ENCODE peak calls at places on chromosome 10, in four cellular contexts. One of them, this sample, is unnamed.

GRCh38 chr10:77355844-77356243 is 281.8 kb downstream of the KCNMA1 start:
- DNase-seq in K562: no peak
- DNase-seq in GM12878: no peak
- DNase-seq in HepG2: no peak
- DNase-seq in this sample: no peak

GRCh38 chr10:89167915-89168314 is 39.2 kb downstream of the CH25H start:
- DNase-seq in HepG2: no peak
- DNase-seq in K562: no peak
- DNase-seq in GM12878: no peak
- DNase-seq in this sample: no peak

GRCh38 chr10:55746002-55746401 is 615.1 kb downstream of the ZWINT start:
- DNase-seq in HepG2: no peak
- DNase-seq in GM12878: no peak
- DNase-seq in K562: no peak
- DNase-seq in this sample: no peak

GRCh38 chr10:6513509-6513908 is 66.6 kb downstream of the PRKCQ start:
- DNase-seq in GM12878: no peak
- DNase-seq in K562: no peak
- DNase-seq in HepG2: no peak
- DNase-seq in this sample: no peak

GRCh38 chr10:121572857-121573540 is 25.2 kb downstream of the FGFR2 start:
- DNase-seq in GM12878: no peak
- DNase-seq in HepG2: no peak
- DNase-seq in K562: no peak
- DNase-seq in this sample: no peak

GRCh38 chr10:5461201-5461585 is 38.2 kb downstream of the CALML5 start:
- DNase-seq in HepG2: no peak
- DNase-seq in GM12878: no peak
- DNase-seq in K562: no peak
- DNase-seq in this sample: no peak

GRCh38 chr10:692682-693351 is 3.3 kb upstream of the DIP2C start:
- DNase-seq in K562: no peak
- DNase-seq in GM12878: no peak
- DNase-seq in HepG2: no peak
- DNase-seq in this sample: no peak

GRCh38 chr10:97676770-97677581 is 10.1 kb downstream of the AVPI1 start:
- DNase-seq in HepG2: peak
- DNase-seq in GM12878: no peak
- DNase-seq in K562: peak
- DNase-seq in this sample: no peak

GRCh38 chr10:114626841-114627240 is 31.2 kb downstream of the ABLIM1 start:
- DNase-seq in GM12878: no peak
- DNase-seq in HepG2: no peak
- DNase-seq in K562: no peak
- DNase-seq in this sample: no peak

GRCh38 chr10:778626-779330 is 89.3 kb upstream of the DIP2C start:
- DNase-seq in GM12878: no peak
- DNase-seq in K562: no peak
- DNase-seq in HepG2: no peak
- DNase-seq in this sample: no peak

GRCh38 chr10:101216207-101216607 is 13.1 kb downstream of the LBX1 start:
- DNase-seq in HepG2: no peak
- DNase-seq in GM12878: no peak
- DNase-seq in K562: no peak
- DNase-seq in this sample: peak

GRCh38 chr10:122421054-122421625 is 33.3 kb upstream of the ARMS2 start:
- DNase-seq in HepG2: no peak
- DNase-seq in K562: no peak
- DNase-seq in GM12878: no peak
- DNase-seq in this sample: no peak

GRCh38 chr10:118543714-118544400 is 51.6 kb downstream of the PRLHR start:
- DNase-seq in K562: peak
- DNase-seq in GM12878: no peak
- DNase-seq in HepG2: peak
- DNase-seq in this sample: peak

GRCh38 chr10:131203456-131204357 is 107.8 kb downstream of the TCERG1L start:
- DNase-seq in HepG2: no peak
- DNase-seq in GM12878: no peak
- DNase-seq in K562: no peak
- DNase-seq in this sample: no peak

GRCh38 chr10:72259491-72260214 is 14.1 kb upstream of the DDIT4 start:
- DNase-seq in HepG2: no peak
- DNase-seq in GM12878: no peak
- DNase-seq in K562: peak
- DNase-seq in this sample: no peak

GRCh38 chr10:14579405-14579804 is 195.3 kb downstream of the FAM107B start:
- DNase-seq in HepG2: peak
- DNase-seq in K562: no peak
- DNase-seq in GM12878: no peak
- DNase-seq in this sample: no peak

GRCh38 chr10:116733566-116733965 is 8.8 kb downstream of the HSPA12A start:
- DNase-seq in GM12878: no peak
- DNase-seq in K562: no peak
- DNase-seq in HepG2: no peak
- DNase-seq in this sample: no peak

GRCh38 chr10:6951771-6952170 is 371.7 kb upstream of the PRKCQ start:
- DNase-seq in K562: no peak
- DNase-seq in HepG2: no peak
- DNase-seq in GM12878: no peak
- DNase-seq in this sample: no peak

GRCh38 chr10:99859585-99859984 is 77.1 kb downstream of the ABCC2 start:
- DNase-seq in GM12878: no peak
- DNase-seq in K562: peak
- DNase-seq in HepG2: peak
- DNase-seq in this sample: no peak

GRCh38 chr10:44752451-44753441 is 158.4 kb upstream of the TMEM72 start:
- DNase-seq in HepG2: no peak
- DNase-seq in GM12878: no peak
- DNase-seq in K562: no peak
- DNase-seq in this sample: no peak

GRCh38 chr10:34575882-34576281 is 239.2 kb downstream of the PARD3 start:
- DNase-seq in K562: no peak
- DNase-seq in GM12878: no peak
- DNase-seq in HepG2: no peak
- DNase-seq in this sample: no peak

GRCh38 chr10:117805191-117805590 is 241.6 kb downstream of the RAB11FIP2 start:
- DNase-seq in K562: no peak
- DNase-seq in HepG2: no peak
- DNase-seq in GM12878: no peak
- DNase-seq in this sample: no peak

GRCh38 chr10:107915277-107915634 is 750.8 kb upstream of the SORCS1 start:
- DNase-seq in HepG2: peak
- DNase-seq in K562: no peak
- DNase-seq in GM12878: no peak
- DNase-seq in this sample: no peak
- H3K9ac ChIP-seq in HepG2: no peak
- H3K9ac ChIP-seq in K562: no peak
- H3K9ac ChIP-seq in GM12878: no peak
- H3K9ac ChIP-seq in this sample: peak

GRCh38 chr10:132476146-132477065 is 61.2 kb upstream of the INPP5A start:
- DNase-seq in HepG2: no peak
- DNase-seq in K562: no peak
- DNase-seq in GM12878: no peak
- DNase-seq in this sample: no peak
- TF ChIP-seq KDM1A in HepG2: no peak
- TF ChIP-seq KDM1A in K562: no peak
- TF ChIP-seq KDM1A in GM12878: no peak
- TF ChIP-seq KDM1A in this sample: no peak

GRCh38 chr10:133043541-133044225 is 44.0 kb upstream of the ADGRA1 start:
- DNase-seq in GM12878: no peak
- DNase-seq in HepG2: no peak
- DNase-seq in K562: no peak
- DNase-seq in this sample: no peak

GRCh38 chr10:133044502-133044901 is 43.2 kb upstream of the ADGRA1 start:
- DNase-seq in HepG2: no peak
- DNase-seq in GM12878: no peak
- DNase-seq in K562: no peak
- DNase-seq in this sample: no peak

GRCh38 chr10:133048306-133048705 is 39.4 kb upstream of the ADGRA1 start:
- DNase-seq in HepG2: no peak
- DNase-seq in GM12878: no peak
- DNase-seq in K562: no peak
- DNase-seq in this sample: no peak

GRCh38 chr10:133047526-133047925 is 40.2 kb upstream of the ADGRA1 start:
- DNase-seq in GM12878: no peak
- DNase-seq in K562: no peak
- DNase-seq in HepG2: no peak
- DNase-seq in this sample: no peak

DNA sequence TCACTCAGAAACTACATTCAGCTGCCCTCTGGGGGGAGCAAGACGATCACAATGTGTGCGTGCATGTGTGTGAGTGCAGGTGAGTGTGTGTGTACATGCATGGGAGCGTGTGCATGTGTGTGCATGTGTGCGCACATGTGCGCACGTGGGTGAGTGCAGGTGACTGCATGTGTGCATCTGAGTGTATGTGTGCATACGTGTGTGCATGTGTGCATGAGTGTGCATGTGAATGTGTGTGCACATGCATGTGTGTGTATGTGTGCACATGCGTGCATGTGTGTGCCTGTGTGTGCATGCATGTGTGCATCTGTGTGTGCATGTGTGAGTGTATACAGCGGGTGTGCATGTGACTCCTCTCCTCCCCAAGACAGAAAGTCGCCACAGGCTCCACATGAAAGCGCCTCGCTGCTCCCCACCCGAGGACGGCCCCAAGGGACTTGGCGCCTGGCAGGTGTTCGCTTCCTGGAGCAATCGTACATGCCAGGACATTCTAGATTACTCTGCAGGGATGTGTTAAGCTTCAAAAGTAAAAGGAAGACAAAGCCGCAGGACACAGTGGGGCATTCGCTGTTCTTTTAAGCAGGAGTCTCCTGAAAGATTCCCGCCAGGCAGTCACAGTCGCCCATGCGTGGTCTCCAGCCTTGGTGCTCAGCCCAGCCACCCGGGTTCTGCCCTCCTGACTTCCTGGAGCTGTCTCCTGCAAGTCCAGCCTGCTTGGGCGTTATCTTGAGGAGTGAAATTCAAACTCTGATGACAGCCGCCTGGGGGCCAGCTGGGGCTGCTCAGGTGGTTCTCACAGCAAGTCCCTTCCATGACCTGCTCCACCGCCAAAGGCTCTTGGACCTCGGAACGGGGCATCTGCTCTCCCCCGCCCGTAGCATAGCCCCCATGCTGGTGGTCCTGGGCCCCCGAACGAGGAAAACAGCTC is 41.9 kb upstream of the ADGRA1 start:
- DNase-seq in K562: no peak
- DNase-seq in GM12878: no peak
- DNase-seq in HepG2: no peak
- DNase-seq in this sample: no peak
- H3K9ac ChIP-seq in K562: no peak
- H3K9ac ChIP-seq in GM12878: no peak
- H3K9ac ChIP-seq in HepG2: no peak
- H3K9ac ChIP-seq in this sample: no peak

GRCh38 chr10:58326967-58327381 is 7.8 kb upstream of the UBE2D1 start:
- DNase-seq in K562: no peak
- DNase-seq in HepG2: no peak
- DNase-seq in GM12878: no peak
- DNase-seq in this sample: no peak
- TF ChIP-seq KDM1A in K562: no peak
- TF ChIP-seq KDM1A in HepG2: no peak
- TF ChIP-seq KDM1A in GM12878: no peak
- TF ChIP-seq KDM1A in this sample: no peak

DNA sequence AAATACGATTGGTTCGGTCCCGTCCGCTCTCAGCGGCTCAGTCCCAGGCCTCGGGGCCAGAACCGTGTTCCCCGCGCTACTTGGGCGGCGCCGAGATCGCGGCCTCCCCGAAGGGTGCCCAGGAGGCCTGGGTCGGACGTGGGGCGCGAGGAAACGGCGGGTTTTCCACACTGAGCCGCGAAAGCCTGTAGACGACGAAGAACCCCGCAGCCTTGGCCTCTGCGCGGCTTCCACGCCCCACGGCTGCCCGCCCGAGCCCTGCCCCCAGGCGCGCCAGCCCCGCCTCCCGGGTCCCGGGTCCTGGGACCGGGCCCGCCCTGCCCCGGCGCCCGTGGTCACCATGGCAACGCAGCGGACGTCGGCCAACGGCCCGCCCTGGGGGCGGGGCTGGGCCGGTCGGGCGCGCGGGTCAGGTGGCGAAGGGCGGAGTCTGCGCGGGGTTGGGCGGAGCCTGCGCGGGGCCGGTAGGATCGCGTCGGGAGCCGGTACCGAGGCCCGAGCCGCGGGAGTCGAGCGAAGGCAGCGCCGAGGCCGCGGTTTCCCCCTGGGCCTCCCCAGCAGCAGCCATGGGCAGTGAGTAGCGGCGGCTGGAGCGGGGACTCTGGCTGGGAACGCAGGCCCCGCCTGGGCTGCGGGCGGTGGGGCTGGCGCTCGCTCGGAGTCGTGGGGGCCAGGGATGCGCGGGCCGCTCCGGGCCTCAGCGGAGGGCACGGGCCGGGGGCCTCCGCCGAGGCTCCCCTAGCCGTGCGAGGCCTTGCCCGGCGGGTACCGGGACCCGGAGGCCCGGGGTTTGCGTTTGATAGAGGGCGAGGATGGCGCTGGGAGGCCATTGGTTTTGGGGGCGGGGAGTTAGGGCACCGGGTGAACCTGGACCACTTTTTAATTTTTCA is at the start of gene SEC61A2:
- DNase-seq in HepG2: peak
- DNase-seq in K562: peak
- DNase-seq in GM12878: peak
- DNase-seq in this sample: peak
- H3K9ac ChIP-seq in HepG2: peak
- H3K9ac ChIP-seq in K562: peak
- H3K9ac ChIP-seq in GM12878: peak
- H3K9ac ChIP-seq in this sample: peak

GRCh38 chr10:29957887-29958330 is 101.5 kb downstream of the JCAD start:
- DNase-seq in K562: no peak
- DNase-seq in HepG2: no peak
- DNase-seq in GM12878: no peak
- DNase-seq in this sample: no peak

GRCh38 chr10:29962451-29962850 is 96.9 kb downstream of the JCAD start:
- DNase-seq in GM12878: no peak
- DNase-seq in HepG2: no peak
- DNase-seq in K562: no peak
- DNase-seq in this sample: no peak

GRCh38 chr10:29960261-29960660 is 99.1 kb downstream of the JCAD start:
- DNase-seq in HepG2: no peak
- DNase-seq in K562: no peak
- DNase-seq in GM12878: no peak
- DNase-seq in this sample: no peak

GRCh38 chr10:29958440-29958839 is 100.9 kb downstream of the JCAD start:
- DNase-seq in HepG2: no peak
- DNase-seq in GM12878: no peak
- DNase-seq in K562: no peak
- DNase-seq in this sample: no peak

DNA sequence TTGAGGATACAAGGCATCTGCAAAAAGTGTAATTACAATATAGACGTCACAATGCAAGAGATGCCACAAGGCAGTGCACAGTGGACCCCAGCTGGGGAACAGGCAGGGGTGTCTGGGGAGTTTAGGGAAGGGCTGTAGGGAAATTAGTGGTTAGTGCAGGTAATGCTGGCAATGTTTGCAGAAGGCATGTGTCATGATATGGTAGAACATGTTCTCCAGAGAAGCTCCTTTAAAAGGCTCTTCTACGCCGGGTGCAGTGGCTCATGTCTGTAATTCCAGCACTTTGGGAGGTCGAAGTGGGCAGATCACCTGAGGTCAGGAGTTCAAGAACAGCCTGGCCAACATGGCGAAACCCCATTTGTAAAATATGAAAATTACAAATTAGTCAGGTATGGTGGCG is 98.0 kb downstream of the JCAD start:
- DNase-seq in HepG2: no peak
- DNase-seq in GM12878: no peak
- DNase-seq in K562: no peak
- DNase-seq in this sample: no peak
- TF ChIP-seq KDM1A in HepG2: no peak
- TF ChIP-seq KDM1A in GM12878: no peak
- TF ChIP-seq KDM1A in K562: no peak
- TF ChIP-seq KDM1A in this sample: no peak

This sample was measured in H1.